ENCODE peak calls at places on chromosomes 2 and 18, in six cellular contexts. Y, N, C, X, M and I are unnamed samples.

GRCh38 chr18:63210531-63210930 is 109.0 kb downstream of the BCL2 start:
- ATAC-seq in Y (no peak), N (no peak), C (no peak), X (no peak), M (no peak), I (no peak)

GRCh38 chr2:174965551-174965950 is 39.6 kb downstream of the CHN1 start:
- ATAC-seq in Y (no peak), N (no peak), C (no peak), X (no peak), M (no peak), I (no peak)

GRCh38 chr2:229636568-229636967 is 77.8 kb downstream of the DNER start:
- ATAC-seq in Y (no peak), N (no peak), C (no peak), X (no peak), M (no peak), I (no peak)

GRCh38 chr18:12478269-12479057 is 70.7 kb downstream of the PRELID3A start:
- ATAC-seq in Y (peak; percentile 50), N (no peak), C (no peak), X (no peak), M (peak; percentile 57), I (no peak)

GRCh38 chr2:73033766-73034381 is 37.6 kb downstream of the SFXN5 start:
- ATAC-seq in Y (peak; percentile 15), N (no peak), C (no peak), X (peak; percentile 64), M (no peak), I (no peak)

GRCh38 chr2:201248288-201248844 is 12.0 kb upstream of the CASP8 start:
- ATAC-seq in Y (no peak), N (no peak), C (no peak), X (no peak), M (no peak), I (no peak)

GRCh38 chr2:78999410-78999809 is 26.1 kb upstream of the REG3G start:
- ATAC-seq in Y (no peak), N (peak; percentile 50), C (no peak), X (no peak), M (no peak), I (no peak)

GRCh38 chr2:224927011-224927410 is 115.3 kb downstream of the DOCK10 start:
- ATAC-seq in Y (no peak), N (no peak), C (no peak), X (peak; percentile 45), M (no peak), I (no peak)

GRCh38 chr2:202933958-202934357 is 21.9 kb downstream of the CARF start:
- ATAC-seq in Y (no peak), N (no peak), C (no peak), X (no peak), M (no peak), I (no peak)

GRCh38 chr18:140670-141266 is 17.6 kb upstream of the USP14 start:
- ATAC-seq in Y (no peak), N (no peak), C (no peak), X (no peak), M (no peak), I (no peak)

GRCh38 chr2:240124651-240125030 is 11.5 kb downstream of the COPS9 start:
- ATAC-seq in Y (no peak), N (no peak), C (no peak), X (no peak), M (no peak), I (no peak)

GRCh38 chr18:77162580-77162979 is 30.0 kb upstream of the MBP start:
- ATAC-seq in Y (no peak), N (no peak), C (no peak), X (no peak), M (no peak), I (no peak)

GRCh38 chr2:195413944-195414343 is 243.1 kb upstream of the SLC39A10 start:
- ATAC-seq in Y (no peak), N (no peak), C (no peak), X (no peak), M (no peak), I (no peak)

GRCh38 chr18:23115683-23116096 is 19.6 kb upstream of the CABLES1 start:
- ATAC-seq in Y (no peak), N (no peak), C (no peak), X (no peak), M (no peak), I (no peak)

GRCh38 chr2:190882831-190883582 is 2.4 kb downstream of the GLS start:
- ATAC-seq in Y (no peak), N (no peak), C (no peak), X (no peak), M (no peak), I (no peak)

GRCh38 chr2:190880374-190881073 is at the start of gene GLS:
- ATAC-seq in Y (peak; percentile 97), N (peak; percentile 93), C (peak; percentile 91), X (peak; percentile 98), M (peak; percentile 99), I (peak; percentile 97)

GRCh38 chr2:190882327-190882766 is 1.7 kb downstream of the GLS start:
- ATAC-seq in Y (no peak), N (no peak), C (no peak), X (no peak), M (no peak), I (no peak)

GRCh38 chr2:190881074-190881479 is 456 bp downstream of the GLS start:
- ATAC-seq in Y (peak; percentile 14), N (peak; percentile 16), C (peak; percentile 43), X (peak; percentile 4), M (no peak), I (peak; percentile 5)

GRCh38 chr2:190881480-190882326 is 1.1 kb downstream of the GLS start:
- ATAC-seq in Y (peak; percentile 49), N (peak; percentile 33), C (peak; percentile 51), X (peak; percentile 42), M (peak; percentile 54), I (peak; percentile 26)
- TF ChIP-seq POLR2A in Y (no peak), N (peak; percentile 84), C (peak; percentile 31), X (no peak), M (peak; percentile 79), I (peak; percentile 34)

DNA sequence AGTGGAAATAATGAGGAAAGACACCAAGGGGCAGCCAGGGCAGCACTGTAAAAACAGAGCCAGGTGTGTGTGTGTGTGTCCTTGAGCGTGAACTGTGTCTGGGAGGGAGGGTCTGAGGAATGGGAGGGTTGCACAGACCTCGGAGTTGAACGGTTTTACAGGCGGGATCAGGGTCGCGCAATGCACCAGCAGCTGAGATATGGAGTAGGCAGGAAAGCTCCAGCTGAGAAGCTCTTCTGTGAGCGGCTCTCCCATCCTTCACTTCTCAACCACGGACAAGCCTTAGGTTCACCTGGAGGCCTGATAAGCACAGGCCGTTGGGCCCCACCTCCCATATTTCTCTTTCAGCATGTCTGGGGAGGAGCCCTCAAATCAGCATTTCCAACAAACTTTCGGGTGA is 12.1 kb downstream of the SERTAD2 start:
- ATAC-seq in Y (no peak), N (no peak), C (no peak), X (no peak), M (no peak), I (no peak)
- TF ChIP-seq POLR2A in Y (no peak), N (no peak), C (no peak), X (no peak), M (no peak), I (no peak)

GRCh38 chr2:74205586-74205985 is 7.2 kb downstream of the MTHFD2 start:
- ATAC-seq in Y (no peak), N (peak; percentile 81), C (peak; percentile 27), X (no peak), M (no peak), I (no peak)
- TF ChIP-seq POLR2A in Y (no peak), N (no peak), C (no peak), X (no peak), M (no peak), I (no peak)

GRCh38 chr2:144554811-144555210 is 34.9 kb upstream of the ZEB2 start:
- ATAC-seq in Y (no peak), N (no peak), C (no peak), X (no peak), M (no peak), I (no peak)
- TF ChIP-seq POLR2A in Y (no peak), N (no peak), C (no peak), X (no peak), M (no peak), I (no peak)

GRCh38 chr2:47906261-47907096 is at the start of gene FBXO11:
- ATAC-seq in Y (peak; percentile 97), N (peak; percentile 90), C (peak; percentile 87), X (peak; percentile 96), M (peak; percentile 99), I (peak; percentile 95)
- TF ChIP-seq POLR2A in Y (peak; percentile 16), N (peak; percentile 96), C (peak; percentile 68), X (peak; percentile 91), M (peak; percentile 85), I (peak; percentile 69)

DNA sequence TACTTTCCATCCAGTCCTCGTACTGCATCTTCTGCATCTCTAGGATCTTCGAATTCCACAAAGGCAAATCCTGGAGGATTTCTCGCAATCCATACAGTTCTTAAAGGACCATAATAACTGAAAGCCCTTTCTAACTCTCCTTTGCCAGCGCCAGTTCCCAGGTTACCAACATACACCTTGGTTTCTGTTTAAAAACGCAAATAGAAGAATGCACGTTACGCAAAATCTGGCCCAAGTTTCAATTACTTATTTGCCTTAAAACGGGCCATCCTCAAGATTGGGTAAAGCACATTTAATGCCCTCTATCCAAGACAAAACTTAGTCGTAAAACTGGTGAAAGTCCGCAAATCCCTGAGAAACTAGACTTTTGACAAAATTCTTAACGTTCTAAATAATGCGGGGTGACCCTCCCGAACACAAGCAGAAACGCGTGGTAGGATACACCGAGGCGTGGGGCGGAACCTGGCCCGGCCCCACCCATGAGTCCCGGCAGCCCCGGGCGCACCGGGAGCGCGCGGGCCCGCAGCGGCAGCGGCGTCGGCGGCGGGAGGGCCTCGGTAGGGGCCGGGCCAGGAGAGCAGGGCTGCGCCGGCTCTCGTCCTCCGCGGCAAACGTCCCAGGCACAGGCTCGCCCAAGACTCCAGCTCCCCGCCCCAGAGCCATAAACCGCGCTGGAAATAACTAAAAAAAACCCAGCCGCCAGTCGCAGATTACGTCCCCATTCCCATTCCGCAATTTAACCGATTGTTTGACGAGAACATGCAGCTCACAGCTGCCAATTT is 959 bp downstream of the SRSF7 start:
- ATAC-seq in Y (peak; percentile 85), N (peak; percentile 62), C (peak; percentile 60), X (peak; percentile 78), M (peak; percentile 73), I (peak; percentile 64)
- TF ChIP-seq POLR2A in Y (peak; percentile 40), N (no peak), C (peak; percentile 90), X (peak; percentile 23), M (peak; percentile 81), I (peak; percentile 84)

DNA sequence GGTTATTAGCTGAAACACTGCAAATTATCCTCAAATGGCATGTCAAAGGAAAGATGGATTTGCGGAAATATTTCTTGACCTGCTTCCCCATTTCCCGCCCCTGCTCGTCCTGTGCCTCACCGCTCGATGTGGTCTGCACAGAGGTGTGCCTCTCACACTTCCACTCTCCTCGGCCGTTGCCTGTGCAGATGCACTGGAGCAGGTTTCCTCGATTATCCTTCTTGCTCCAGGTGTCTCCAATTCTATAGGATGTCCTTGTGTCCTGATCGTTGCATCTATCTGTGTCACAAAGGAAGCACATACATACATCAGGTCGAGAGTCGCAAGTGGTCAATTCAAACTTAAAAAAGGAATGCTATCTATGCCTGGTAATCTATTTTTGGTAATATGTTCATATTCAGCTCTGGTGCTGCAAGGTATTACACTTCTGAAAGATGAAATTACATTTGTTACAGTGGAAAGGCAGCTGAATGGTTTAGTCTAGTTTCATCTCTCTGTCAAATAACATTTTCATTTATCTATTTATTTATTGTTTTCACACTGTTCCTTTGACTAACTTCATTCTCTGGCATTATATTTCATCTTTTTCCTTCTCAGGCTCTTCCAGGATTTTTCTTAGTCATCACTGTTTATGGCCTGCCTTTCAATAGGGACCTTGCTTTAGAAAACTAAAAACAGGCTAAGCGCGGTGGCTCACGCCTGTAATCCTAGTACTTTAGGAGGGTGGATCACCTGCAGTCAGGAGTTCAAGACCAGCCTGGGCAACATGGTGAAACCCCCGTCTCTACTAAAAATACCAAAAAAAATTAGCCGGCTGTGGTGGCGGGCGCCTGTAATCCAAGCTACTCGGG is 7.6 kb downstream of the FN1 start:
- ATAC-seq in Y (no peak), N (no peak), C (no peak), X (no peak), M (no peak), I (no peak)
- TF ChIP-seq POLR2A in Y (no peak), N (no peak), C (no peak), X (no peak), M (no peak), I (no peak)